ENCODE peak calls at places on chromosomes 6 and 20, in seven cellular contexts. X, K, T, G, Q, W and C are unnamed samples.
A peak's percentile ranks its signal among the peaks of the same experiment; 100 is the strongest.

GRCh38 chr6:162887981-162888689 is 160.4 kb downstream of the PACRG start:
- DNase-seq in K (no peak), W (no peak), G (no peak), X (no peak), Q (no peak), T (no peak), C (no peak)

GRCh38 chr6:119308994-119309657 is 40.4 kb downstream of the MAN1A1 start:
- DNase-seq in Q (no peak), K (no peak), T (no peak), G (no peak), X (no peak), W (peak; percentile 31), C (no peak)

GRCh38 chr6:14379568-14379967 is 262.0 kb downstream of the CD83 start:
- DNase-seq in T (peak; percentile 79), X (no peak), W (no peak), K (no peak), Q (no peak), G (no peak), C (no peak)

GRCh38 chr6:155417454-155417853 is 38.2 kb downstream of the NOX3 start:
- DNase-seq in X (no peak), Q (no peak), G (no peak), W (peak; percentile 42), T (no peak), K (no peak), C (no peak)

GRCh38 chr6:193773-194310 is 98.4 kb upstream of the DUSP22 start:
- DNase-seq in K (no peak), W (no peak), Q (no peak), G (no peak), T (no peak), X (peak; percentile 74), C (no peak)

GRCh38 chr6:122315842-122316241 is 83.6 kb upstream of the HSF2 start:
- DNase-seq in Q (no peak), K (no peak), W (no peak), T (no peak), X (no peak), G (no peak), C (no peak)

GRCh38 chr6:43723737-43724295 is 36.2 kb upstream of the MRPS18A start:
- DNase-seq in G (peak; percentile 88), X (peak; percentile 69), T (peak; percentile 91), Q (peak; percentile 89), K (peak; percentile 79), W (peak; percentile 68), C (peak; percentile 91)

GRCh38 chr6:150133686-150134085 is 9.2 kb upstream of the PPP1R14C start:
- DNase-seq in W (no peak), K (no peak), X (no peak), G (no peak), Q (no peak), T (no peak), C (no peak)

GRCh38 chr6:147900191-147900830 is 391.8 kb downstream of the SAMD5 start:
- DNase-seq in K (no peak), X (no peak), T (peak; percentile 13), W (no peak), Q (no peak), G (no peak), C (no peak)

GRCh38 chr6:4369616-4370015 is 234.2 kb upstream of the ECI2 start:
- DNase-seq in G (no peak), T (no peak), X (no peak), W (peak; percentile 87), K (no peak), Q (no peak), C (peak; percentile 71)

GRCh38 chr6:4368649-4369048 is 233.3 kb upstream of the ECI2 start:
- DNase-seq in G (no peak), K (no peak), X (no peak), Q (no peak), W (no peak), T (no peak), C (no peak)

GRCh38 chr6:4372866-4373265 is 237.5 kb upstream of the ECI2 start:
- DNase-seq in G (no peak), Q (no peak), W (no peak), T (no peak), X (no peak), K (no peak), C (no peak)

GRCh38 chr6:4370066-4370465 is 234.7 kb upstream of the ECI2 start:
- DNase-seq in T (no peak), X (no peak), K (peak; percentile 13), Q (no peak), G (no peak), W (peak; percentile 96), C (peak; percentile 88)

DNA sequence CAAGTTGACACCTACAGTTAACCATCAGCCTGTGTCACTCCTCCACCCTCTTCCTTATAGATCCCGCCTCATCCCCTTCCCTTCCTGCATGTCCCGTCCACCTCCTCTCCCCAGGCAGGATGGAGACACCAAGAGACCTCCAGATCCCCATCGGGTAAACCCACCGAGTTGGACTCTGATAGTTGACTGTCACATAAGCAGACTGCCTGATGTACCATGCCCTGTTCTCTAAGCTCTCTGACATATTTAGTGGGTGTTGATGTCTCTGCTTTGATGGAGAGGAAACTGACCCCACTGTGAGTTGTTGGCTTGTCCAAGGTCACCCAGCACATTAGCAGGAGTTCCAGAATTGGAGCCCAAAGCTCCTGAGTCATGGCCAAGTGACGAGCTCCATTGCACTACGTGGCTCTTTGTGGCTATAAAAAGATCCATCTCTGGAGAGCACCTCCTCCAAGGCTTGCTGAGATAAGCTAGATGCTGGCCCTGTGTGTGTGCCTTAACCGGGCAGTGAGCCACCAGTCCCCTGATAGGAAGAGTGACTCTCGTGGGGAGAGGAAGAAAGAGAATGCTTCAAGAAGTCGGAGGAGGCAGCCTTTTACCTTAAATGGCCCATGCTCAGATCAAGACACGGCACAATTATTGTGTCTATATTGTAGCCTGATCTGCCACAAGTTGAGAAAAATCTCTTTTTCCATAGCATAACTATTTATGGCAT is 236.0 kb upstream of the ECI2 start:
- DNase-seq in X (no peak), G (no peak), W (peak; percentile 91), K (no peak), Q (no peak), T (no peak), C (no peak)
- H3K4me2 ChIP-seq in X (no peak overlapping the region), G (no peak overlapping the region), W (peak overlapping the region; percentile 36), K (no peak overlapping the region), Q (no peak overlapping the region), T (no peak overlapping the region), C (no peak overlapping the region)

GRCh38 chr6:71420693-71421328 is 132.2 kb downstream of the OGFRL1 start:
- DNase-seq in G (peak; percentile 95), T (peak; percentile 98), X (peak; percentile 86), W (peak; percentile 99), K (no peak), Q (peak; percentile 97), C (peak; percentile 92)

GRCh38 chr6:71419217-71419953 is 130.8 kb downstream of the OGFRL1 start:
- DNase-seq in Q (peak; percentile 20), T (peak; percentile 13), K (no peak), W (peak; percentile 35), X (no peak), G (no peak), C (peak; percentile 15)

GRCh38 chr6:71421611-71422010 is 133.0 kb downstream of the OGFRL1 start:
- DNase-seq in K (no peak), W (no peak), G (no peak), T (no peak), X (no peak), Q (no peak), C (no peak)

GRCh38 chr6:71414486-71414885 is 125.9 kb downstream of the OGFRL1 start:
- DNase-seq in Q (no peak), X (no peak), W (no peak), G (no peak), T (no peak), K (no peak), C (no peak)

DNA sequence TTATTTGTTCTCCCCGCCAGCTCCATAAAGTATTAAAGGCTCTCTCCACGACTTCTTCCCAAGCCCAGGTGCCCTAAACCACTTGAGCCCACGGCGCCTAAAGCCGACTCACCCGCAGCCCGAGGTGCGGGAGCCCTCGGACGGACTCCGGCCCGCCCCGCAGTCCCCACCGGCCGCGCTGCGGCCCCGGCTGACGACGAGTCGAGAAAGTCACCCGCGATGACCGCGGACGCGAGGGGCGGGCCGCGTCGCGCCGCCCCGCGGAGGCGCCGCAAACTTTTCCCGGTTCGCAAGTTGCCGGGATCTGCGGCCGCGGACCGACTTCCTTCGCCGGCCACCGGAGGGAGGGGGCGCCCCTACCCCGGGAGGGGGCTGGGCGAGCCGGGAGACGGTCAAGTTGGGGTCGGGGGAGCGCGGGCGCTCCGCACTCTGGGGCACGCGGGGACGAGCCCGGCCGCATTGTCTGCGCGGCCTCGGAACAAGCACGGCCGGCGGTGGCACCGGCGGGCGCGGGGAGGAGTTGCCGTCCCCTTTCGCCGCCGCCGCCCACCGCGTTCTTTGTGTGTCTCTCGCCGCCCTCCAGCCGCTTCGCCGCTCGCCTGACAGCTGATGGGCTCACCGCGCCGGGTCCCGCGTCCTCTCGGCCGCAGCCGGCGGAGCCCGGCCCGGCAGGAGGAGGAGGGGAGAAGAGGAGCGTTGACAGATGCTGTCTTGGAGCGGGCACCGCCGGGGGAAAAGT is 131.5 kb downstream of the OGFRL1 start:
- DNase-seq in T (peak; percentile 66), W (peak; percentile 65), X (peak; percentile 21), Q (peak; percentile 70), G (peak; percentile 85), K (no peak), C (peak; percentile 37)
- TF ChIP-seq EZH2phosphoT487 in T (no peak), W (no peak), X (no peak), Q (no peak), G (no peak), K (no peak), C (no peak)

DNA sequence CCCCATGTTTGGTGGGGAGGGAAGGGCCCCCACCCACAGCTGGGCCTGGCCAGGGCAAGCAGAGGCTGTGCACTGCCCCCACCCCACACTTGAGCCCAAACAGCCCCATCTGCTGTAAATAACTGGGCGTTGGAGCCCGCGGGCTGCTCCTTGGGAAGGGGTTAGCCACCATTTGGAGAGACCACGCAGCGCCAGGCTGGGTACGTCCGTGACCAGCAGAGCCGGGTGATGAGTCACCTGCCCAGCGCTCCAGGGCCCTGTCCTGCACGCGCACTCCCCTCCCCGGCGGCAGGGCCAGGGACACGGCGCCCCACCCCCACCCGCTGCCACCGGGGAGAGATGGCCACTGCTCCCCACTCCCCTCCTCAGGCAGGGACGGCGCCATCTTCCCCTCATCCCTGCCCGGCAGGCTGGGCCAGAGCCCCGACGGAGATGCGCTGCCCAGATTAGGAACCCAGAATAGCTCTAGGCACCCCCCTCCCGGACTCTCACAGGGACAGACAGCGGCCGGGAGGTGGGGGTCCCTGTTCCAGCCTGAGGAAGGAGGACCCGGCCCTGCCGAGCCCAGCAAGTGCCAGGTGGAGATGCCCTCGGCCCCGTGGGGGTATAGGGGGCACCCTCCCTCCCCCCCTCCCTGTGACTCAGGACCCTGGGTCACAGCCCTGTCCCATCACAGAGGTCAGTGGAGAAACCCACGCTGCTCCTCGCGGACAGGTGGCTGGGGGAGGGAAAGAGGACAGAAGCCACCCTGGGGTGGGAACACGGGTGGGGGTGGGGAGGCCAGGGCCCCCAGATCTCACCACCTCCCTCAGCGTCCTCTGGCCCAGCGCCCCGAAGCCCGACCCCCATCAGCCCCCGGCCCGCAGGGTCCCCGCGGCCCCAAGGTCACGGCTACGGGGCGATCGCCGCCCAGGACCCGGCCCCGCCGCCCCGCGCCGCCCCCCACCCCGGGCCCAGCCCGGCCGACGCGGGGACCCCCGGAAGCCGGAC is 642 bp downstream of the EEF1A2 start:
- DNase-seq in X (no peak), Q (peak; percentile 81), W (peak; percentile 79), T (no peak), K (no peak), G (no peak), C (peak; percentile 73)
- TF ChIP-seq EZH2 in X (no peak), Q (no peak), W (no peak), T (no peak), K (no peak), G (peak; percentile 83), C (no peak)

DNA sequence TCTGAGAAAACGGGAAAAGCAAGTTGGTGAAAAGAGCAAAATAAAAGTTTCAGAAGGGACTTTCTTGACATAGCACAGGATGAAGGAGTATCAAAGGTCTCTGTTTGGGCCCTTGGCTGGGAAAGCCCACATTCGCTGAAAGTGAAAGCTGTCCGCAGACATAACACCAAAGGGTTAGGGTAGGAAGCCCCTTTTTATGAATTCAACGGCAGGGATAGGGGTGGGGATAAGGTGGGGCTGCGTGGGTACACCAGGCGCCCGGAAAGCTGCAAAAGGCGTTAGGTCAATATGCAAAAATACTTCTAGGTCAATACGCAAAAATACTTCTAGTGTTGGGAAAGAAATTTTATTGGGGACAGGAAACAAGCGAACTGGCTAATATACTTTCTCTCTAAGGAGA is 135.1 kb downstream of the OR2B2 start:
- DNase-seq in W (no peak), Q (no peak), K (no peak), G (no peak), X (no peak), T (no peak), C (no peak)
- H3K4me2 ChIP-seq in W (no peak overlapping the region), Q (no peak overlapping the region), K (no peak overlapping the region), G (peak overlapping the region; percentile 63), X (no peak overlapping the region), T (peak overlapping the region; percentile 81), C (no peak overlapping the region)